ENCODE peak calls at places on chromosome 20, in four cellular contexts. B is OCI-LY7, I is T-helper 2 cell, Q is RWPE1. W is an unnamed sample.

GRCh38 chr20:11755071-11755881 is 162.4 kb upstream of the BTBD3 start:
- DNase-seq in B (no peak), I (no peak), Q (no peak), W (no peak)

GRCh38 chr20:3550857-3551256 is 80.0 kb downstream of the ATRN start:
- DNase-seq in B (no peak), I (no peak), Q (no peak), W (no peak)

GRCh38 chr20:44651507-44652373 is at the start of gene ADA:
- DNase-seq in B (peak), I (no peak), Q (peak), W (peak)

GRCh38 chr20:7893019-7893730 is 47.1 kb downstream of the HAO1 start:
- DNase-seq in B (no peak), I (no peak), Q (peak), W (no peak)

GRCh38 chr20:61878478-61879302 is 187.0 kb downstream of the TAF4 start:
- DNase-seq in B (no peak), I (no peak), Q (no peak), W (no peak)

GRCh38 chr20:36377348-36378326 is 71.5 kb downstream of the DLGAP4 start:
- DNase-seq in B (no peak), I (no peak), Q (no peak), W (no peak)

GRCh38 chr20:48008850-48009535 is 223.7 kb upstream of the SULF2 start:
- DNase-seq in B (no peak), I (no peak), Q (no peak), W (no peak)

GRCh38 chr20:11001767-11002540 is 328.2 kb upstream of the JAG1 start:
- DNase-seq in B (no peak), I (no peak), Q (peak), W (no peak)

GRCh38 chr20:56348746-56349145 is 10.0 kb upstream of the FAM210B start:
- DNase-seq in B (no peak), I (no peak), Q (no peak), W (no peak)

GRCh38 chr20:6525447-6526303 is 241.8 kb upstream of the BMP2 start:
- DNase-seq in B (no peak), I (no peak), Q (no peak), W (no peak)

GRCh38 chr20:47950103-47950502 is 164.8 kb upstream of the SULF2 start:
- DNase-seq in B (no peak), I (no peak), Q (peak), W (no peak)

GRCh38 chr20:34704177-34705007 is at the start of gene TP53INP2:
- DNase-seq in B (peak), I (peak), Q (peak), W (peak)

GRCh38 chr20:38466171-38466570 is 6.5 kb upstream of the RALGAPB start:
- DNase-seq in B (no peak), I (no peak), Q (no peak), W (no peak)

GRCh38 chr20:52190437-52191131 is 995 bp downstream of the ZFP64 start:
- DNase-seq in B (peak), I (no peak), Q (peak), W (no peak)

GRCh38 chr20:4820833-4821518 is 99.3 kb downstream of the PRND start:
- DNase-seq in B (no peak), I (no peak), Q (peak), W (no peak)

GRCh38 chr20:5181955-5182354 is 55.1 kb downstream of the CDS2 start:
- DNase-seq in B (no peak), I (no peak), Q (peak), W (no peak)

GRCh38 chr20:47678130-47678453 is 107.2 kb downstream of the SULF2 start:
- DNase-seq in B (no peak), I (no peak), Q (no peak), W (no peak)

GRCh38 chr20:39045676-39046075 is 83.5 kb downstream of the DHX35 start:
- DNase-seq in B (no peak), I (no peak), Q (no peak), W (no peak)

GRCh38 chr20:63659370-63659769 is 1.3 kb downstream of the RTEL1 start:
- DNase-seq in B (no peak), I (no peak), Q (peak), W (no peak)

GRCh38 chr20:62995898-62996595 is 10.7 kb downstream of the BHLHE23 start:
- DNase-seq in B (no peak), I (no peak), Q (no peak), W (no peak)

GRCh38 chr20:11689262-11689661 is 228.4 kb upstream of the BTBD3 start:
- DNase-seq in B (no peak), I (no peak), Q (no peak), W (no peak)

GRCh38 chr20:17287998-17288397 is 61.2 kb downstream of the PCSK2 start:
- DNase-seq in B (no peak), I (no peak), Q (no peak), W (no peak)

W was measured in T-helper 17 cell.